ENCODE peak calls at places on chromosomes 2 and 18, in six cellular contexts. One of them, this sample, is unnamed.
A peak's percentile ranks its signal among the peaks of the same experiment; 100 is the strongest.

GRCh38 chr2:8457092-8457481 is 224.8 kb upstream of the ID2 start:
- DNase-seq in K562: peak; percentile 47
- DNase-seq in HCT116: no peak
- DNase-seq in GM23338: peak; percentile 24
- DNase-seq in GM23248: no peak
- DNase-seq in mammary epithelial cell: no peak
- DNase-seq in this sample: no peak

GRCh38 chr2:43340945-43341356 is 114.5 kb upstream of the ZFP36L2 start:
- DNase-seq in K562: no peak
- DNase-seq in HCT116: no peak
- DNase-seq in GM23338: no peak
- DNase-seq in GM23248: peak; percentile 77
- DNase-seq in mammary epithelial cell: peak; percentile 56
- DNase-seq in this sample: no peak

GRCh38 chr2:221343524-221343923 is 228.6 kb downstream of the EPHA4 start:
- DNase-seq in K562: no peak
- DNase-seq in HCT116: no peak
- DNase-seq in GM23338: no peak
- DNase-seq in GM23248: no peak
- DNase-seq in mammary epithelial cell: no peak
- DNase-seq in this sample: no peak

GRCh38 chr2:38672445-38673364 is 6.8 kb downstream of the GALM start:
- DNase-seq in K562: no peak
- DNase-seq in HCT116: no peak
- DNase-seq in GM23338: no peak
- DNase-seq in GM23248: no peak
- DNase-seq in mammary epithelial cell: no peak
- DNase-seq in this sample: no peak

GRCh38 chr2:2586961-2587360 is 255.9 kb upstream of the MYT1L start:
- DNase-seq in K562: no peak
- DNase-seq in HCT116: no peak
- DNase-seq in GM23338: no peak
- DNase-seq in GM23248: no peak
- DNase-seq in mammary epithelial cell: no peak
- DNase-seq in this sample: no peak

GRCh38 chr18:69817335-69817935 is 130.2 kb downstream of the CD226 start:
- DNase-seq in K562: no peak
- DNase-seq in HCT116: no peak
- DNase-seq in GM23338: no peak
- DNase-seq in GM23248: peak; percentile 80
- DNase-seq in mammary epithelial cell: peak; percentile 67
- DNase-seq in this sample: no peak

GRCh38 chr2:100832885-100833284 is 12.9 kb downstream of the NPAS2 start:
- DNase-seq in K562: no peak
- DNase-seq in HCT116: no peak
- DNase-seq in GM23338: no peak
- DNase-seq in GM23248: peak; percentile 48
- DNase-seq in mammary epithelial cell: no peak
- DNase-seq in this sample: no peak

GRCh38 chr2:76667764-76668163 is 854.4 kb downstream of the LRRTM4 start:
- DNase-seq in K562: no peak
- DNase-seq in HCT116: no peak
- DNase-seq in GM23338: no peak
- DNase-seq in GM23248: no peak
- DNase-seq in mammary epithelial cell: no peak
- DNase-seq in this sample: no peak

GRCh38 chr2:2810504-2810903 is 479.4 kb upstream of the MYT1L start:
- DNase-seq in K562: no peak
- DNase-seq in HCT116: no peak
- DNase-seq in GM23338: peak; percentile 29
- DNase-seq in GM23248: no peak
- DNase-seq in mammary epithelial cell: no peak
- DNase-seq in this sample: peak; percentile 52

GRCh38 chr18:64974378-64975125 is 776.3 kb upstream of the CDH7 start:
- DNase-seq in K562: no peak
- DNase-seq in HCT116: no peak
- DNase-seq in GM23338: peak; percentile 33
- DNase-seq in GM23248: no peak
- DNase-seq in mammary epithelial cell: no peak
- DNase-seq in this sample: no peak

GRCh38 chr18:55458456-55459238 is 129.3 kb downstream of the TCF4 start:
- DNase-seq in K562: no peak
- DNase-seq in HCT116: no peak
- DNase-seq in GM23338: no peak
- DNase-seq in GM23248: no peak
- DNase-seq in mammary epithelial cell: no peak
- DNase-seq in this sample: no peak

GRCh38 chr2:100941646-100942240 is 60.3 kb upstream of the RPL31 start:
- DNase-seq in K562: no peak
- DNase-seq in HCT116: no peak
- DNase-seq in GM23338: no peak
- DNase-seq in GM23248: peak; percentile 59
- DNase-seq in mammary epithelial cell: no peak
- DNase-seq in this sample: no peak

GRCh38 chr2:112767693-112768380 is 3.4 kb upstream of the CKAP2L start:
- DNase-seq in K562: no peak
- DNase-seq in HCT116: no peak
- DNase-seq in GM23338: no peak
- DNase-seq in GM23248: peak; percentile 15
- DNase-seq in mammary epithelial cell: no peak
- DNase-seq in this sample: no peak

GRCh38 chr2:26483957-26484565 is 6.1 kb upstream of the OTOF start:
- DNase-seq in K562: no peak
- DNase-seq in HCT116: no peak
- DNase-seq in GM23338: no peak
- DNase-seq in GM23248: no peak
- DNase-seq in mammary epithelial cell: no peak
- DNase-seq in this sample: no peak

GRCh38 chr2:135029481-135030134 is 17.6 kb downstream of the MAP3K19 start:
- DNase-seq in K562: no peak
- DNase-seq in HCT116: no peak
- DNase-seq in GM23338: no peak
- DNase-seq in GM23248: no peak
- DNase-seq in mammary epithelial cell: no peak
- DNase-seq in this sample: no peak

GRCh38 chr2:240405654-240406313 is 29.7 kb upstream of the GPC1 start:
- DNase-seq in K562: no peak
- DNase-seq in HCT116: no peak
- DNase-seq in GM23338: no peak
- DNase-seq in GM23248: no peak
- DNase-seq in mammary epithelial cell: no peak
- DNase-seq in this sample: no peak

GRCh38 chr2:121529439-121530209 is 1.1 kb upstream of the RNU4ATAC start:
- DNase-seq in K562: peak; percentile 76
- DNase-seq in HCT116: no peak
- DNase-seq in GM23338: peak; percentile 88
- DNase-seq in GM23248: peak; percentile 57
- DNase-seq in mammary epithelial cell: no peak
- DNase-seq in this sample: peak; percentile 78

GRCh38 chr2:219441451-219442205 is 7.0 kb downstream of the SPEG start:
- DNase-seq in K562: peak; percentile 97
- DNase-seq in HCT116: no peak
- DNase-seq in GM23338: peak; percentile 72
- DNase-seq in GM23248: peak; percentile 87
- DNase-seq in mammary epithelial cell: no peak
- DNase-seq in this sample: no peak

GRCh38 chr2:104859310-104860130 is 5.6 kb downstream of the POU3F3 start:
- DNase-seq in K562: no peak
- DNase-seq in HCT116: no peak
- DNase-seq in GM23338: peak; percentile 24
- DNase-seq in GM23248: no peak
- DNase-seq in mammary epithelial cell: no peak
- DNase-seq in this sample: no peak
- H4K20me1 ChIP-seq in K562: no peaks in the 10 kb centered on the region
- H4K20me1 ChIP-seq in HCT116: no peaks in the 10 kb centered on the region
- H4K20me1 ChIP-seq in GM23338: peaks cover 16% of the 10 kb centered on the region
- H4K20me1 ChIP-seq in GM23248: no peaks in the 10 kb centered on the region
- H4K20me1 ChIP-seq in mammary epithelial cell: no peaks in the 10 kb centered on the region
- H4K20me1 ChIP-seq in this sample: no peaks in the 10 kb centered on the region

DNA sequence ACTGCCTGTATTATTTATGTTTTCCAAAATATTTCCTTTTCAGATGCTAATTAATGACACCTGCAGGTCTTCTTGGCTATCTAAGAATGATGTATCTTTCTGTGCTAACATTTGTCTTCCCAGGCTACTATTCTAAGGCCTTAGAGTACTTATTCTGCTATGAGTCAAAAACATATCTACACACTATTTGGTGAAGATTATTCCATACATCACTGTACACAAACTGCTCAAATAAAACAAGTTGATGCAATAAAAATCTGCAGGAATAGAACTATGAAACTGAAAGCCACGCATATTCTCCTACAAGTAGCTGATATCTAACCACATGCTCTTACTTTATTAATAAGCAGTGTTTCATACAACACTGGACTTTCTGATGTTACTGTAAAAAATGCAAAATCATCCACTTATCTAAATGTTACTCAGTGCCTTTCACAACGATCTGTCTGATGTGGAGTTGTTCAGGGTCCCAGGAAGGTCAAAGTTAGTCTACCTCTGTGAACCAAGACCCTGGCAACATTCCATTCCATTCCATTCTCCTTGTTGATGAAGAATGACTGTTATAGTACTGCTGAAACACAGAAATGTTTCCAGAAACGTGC is 26.2 kb downstream of the TMEM131 start:
- DNase-seq in K562: no peak
- DNase-seq in HCT116: no peak
- DNase-seq in GM23338: no peak
- DNase-seq in GM23248: peak; percentile 4
- DNase-seq in mammary epithelial cell: no peak
- DNase-seq in this sample: no peak
- H4K20me1 ChIP-seq in K562: no peaks in the 10 kb centered on the region
- H4K20me1 ChIP-seq in HCT116: no peaks in the 10 kb centered on the region
- H4K20me1 ChIP-seq in GM23338: peaks cover 14% of the 10 kb centered on the region
- H4K20me1 ChIP-seq in GM23248: peaks cover 8% of the 10 kb centered on the region
- H4K20me1 ChIP-seq in mammary epithelial cell: no peaks in the 10 kb centered on the region
- H4K20me1 ChIP-seq in this sample: peaks cover 68% of the 10 kb centered on the region

GRCh38 chr18:45557296-45557695 is 58.0 kb upstream of the SLC14A2 start:
- DNase-seq in K562: no peak
- DNase-seq in HCT116: no peak
- DNase-seq in GM23338: no peak
- DNase-seq in GM23248: peak; percentile 5
- DNase-seq in mammary epithelial cell: peak; percentile 42
- DNase-seq in this sample: no peak

GRCh38 chr18:45556217-45556616 is 59.1 kb upstream of the SLC14A2 start:
- DNase-seq in K562: peak; percentile 8
- DNase-seq in HCT116: no peak
- DNase-seq in GM23338: no peak
- DNase-seq in GM23248: no peak
- DNase-seq in mammary epithelial cell: no peak
- DNase-seq in this sample: no peak

GRCh38 chr18:45560870-45561269 is 54.4 kb upstream of the SLC14A2 start:
- DNase-seq in K562: no peak
- DNase-seq in HCT116: no peak
- DNase-seq in GM23338: no peak
- DNase-seq in GM23248: no peak
- DNase-seq in mammary epithelial cell: no peak
- DNase-seq in this sample: no peak

GRCh38 chr18:45559258-45559657 is 56.0 kb upstream of the SLC14A2 start:
- DNase-seq in K562: no peak
- DNase-seq in HCT116: no peak
- DNase-seq in GM23338: no peak
- DNase-seq in GM23248: no peak
- DNase-seq in mammary epithelial cell: no peak
- DNase-seq in this sample: no peak

GRCh38 chr18:45557779-45558178 is 57.5 kb upstream of the SLC14A2 start:
- DNase-seq in K562: no peak
- DNase-seq in HCT116: no peak
- DNase-seq in GM23338: no peak
- DNase-seq in GM23248: no peak
- DNase-seq in mammary epithelial cell: no peak
- DNase-seq in this sample: no peak
- H4K20me1 ChIP-seq in K562: no peaks in the 10 kb centered on the region
- H4K20me1 ChIP-seq in HCT116: no peaks in the 10 kb centered on the region
- H4K20me1 ChIP-seq in GM23338: no peaks in the 10 kb centered on the region
- H4K20me1 ChIP-seq in GM23248: no peaks in the 10 kb centered on the region
- H4K20me1 ChIP-seq in mammary epithelial cell: no peaks in the 10 kb centered on the region
- H4K20me1 ChIP-seq in this sample: no peaks in the 10 kb centered on the region

GRCh38 chr2:118010470-118010869 is 3.4 kb downstream of the CCDC93 start:
- DNase-seq in K562: no peak
- DNase-seq in HCT116: no peak
- DNase-seq in GM23338: no peak
- DNase-seq in GM23248: no peak
- DNase-seq in mammary epithelial cell: no peak
- DNase-seq in this sample: no peak
- H4K20me1 ChIP-seq in K562: peaks cover 23% of the 10 kb centered on the region
- H4K20me1 ChIP-seq in HCT116: no peaks in the 10 kb centered on the region
- H4K20me1 ChIP-seq in GM23338: peaks cover 11% of the 10 kb centered on the region
- H4K20me1 ChIP-seq in GM23248: peaks cover 6% of the 10 kb centered on the region
- H4K20me1 ChIP-seq in mammary epithelial cell: no peaks in the 10 kb centered on the region
- H4K20me1 ChIP-seq in this sample: peaks cover 9% of the 10 kb centered on the region

DNA sequence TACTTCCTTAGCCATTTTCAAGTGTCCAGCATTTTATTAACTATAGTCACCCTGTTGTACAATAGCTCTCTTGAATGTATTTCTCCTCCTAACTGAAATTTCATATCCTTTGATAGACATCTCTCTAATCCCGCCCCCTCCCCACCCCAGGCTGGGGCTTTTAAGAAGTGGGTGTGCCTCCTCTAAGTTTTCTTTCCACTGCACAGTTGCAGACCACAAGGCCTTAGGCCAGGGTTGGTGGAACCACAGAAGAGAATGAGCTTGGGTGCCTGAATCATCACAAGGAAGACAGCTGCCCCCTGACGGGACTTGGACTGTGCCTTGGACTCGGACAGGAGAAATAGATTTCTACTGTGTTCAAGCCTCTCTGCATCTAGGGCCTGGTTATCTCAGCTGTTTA is 193.4 kb downstream of the HAUS1 start:
- DNase-seq in K562: no peak
- DNase-seq in HCT116: no peak
- DNase-seq in GM23338: no peak
- DNase-seq in GM23248: no peak
- DNase-seq in mammary epithelial cell: peak; percentile 26
- DNase-seq in this sample: no peak
- H4K20me1 ChIP-seq in K562: no peaks in the 10 kb centered on the region
- H4K20me1 ChIP-seq in HCT116: no peaks in the 10 kb centered on the region
- H4K20me1 ChIP-seq in GM23338: no peaks in the 10 kb centered on the region
- H4K20me1 ChIP-seq in GM23248: no peaks in the 10 kb centered on the region
- H4K20me1 ChIP-seq in mammary epithelial cell: no peaks in the 10 kb centered on the region
- H4K20me1 ChIP-seq in this sample: peaks cover 5% of the 10 kb centered on the region

DNA sequence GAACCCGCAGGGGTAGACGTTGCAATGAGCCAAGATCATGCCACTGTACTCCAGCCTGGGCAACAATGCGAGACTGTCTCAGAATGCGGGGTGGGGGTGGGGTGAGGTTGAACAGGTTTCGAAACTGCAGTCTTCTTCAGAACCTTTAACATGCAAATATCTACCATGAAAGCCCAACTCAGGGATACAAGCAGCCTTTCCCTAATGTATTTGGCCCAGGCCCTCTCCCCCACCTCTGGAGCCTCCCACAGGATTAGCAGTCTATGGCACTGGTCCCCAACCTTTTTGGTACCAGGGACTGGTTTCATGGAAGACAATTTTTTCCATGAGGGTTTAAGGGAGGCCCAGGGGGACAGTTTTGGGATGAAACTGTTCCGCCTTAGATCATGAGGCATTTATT is 53.5 kb downstream of the CCBE1 start:
- DNase-seq in K562: no peak
- DNase-seq in HCT116: no peak
- DNase-seq in GM23338: no peak
- DNase-seq in GM23248: no peak
- DNase-seq in mammary epithelial cell: no peak
- DNase-seq in this sample: no peak
- H4K20me1 ChIP-seq in K562: no peaks in the 10 kb centered on the region
- H4K20me1 ChIP-seq in HCT116: no peaks in the 10 kb centered on the region
- H4K20me1 ChIP-seq in GM23338: no peaks in the 10 kb centered on the region
- H4K20me1 ChIP-seq in GM23248: no peaks in the 10 kb centered on the region
- H4K20me1 ChIP-seq in mammary epithelial cell: no peaks in the 10 kb centered on the region
- H4K20me1 ChIP-seq in this sample: no peaks in the 10 kb centered on the region

This sample was measured in Karpas-422.